ENCODE peak calls at places on chromosome 3, in eight cellular contexts. N is SK-N-SH, C is spleen, M is left lung, Q is tibial artery, O is esophagus muscularis mucosa, K is tibial nerve, X is adrenal gland. Y is an unnamed sample. For H3K4me1, the result is how much of the 10 kb centered on the place peaks cover.

GRCh38 chr3:15331606-15332404 is 581 bp downstream of the SH3BP5 start:
- DNase-seq in K (peak), X (peak), C (peak), N (peak), Q (peak), M (peak), O (no peak), Y (no peak)

GRCh38 chr3:4822568-4822967 is 156.7 kb upstream of the BHLHE40 start:
- DNase-seq in M (no peak), K (no peak), O (no peak), N (no peak), Q (no peak), X (no peak), C (no peak), Y (no peak)

GRCh38 chr3:131142580-131142979 is 115.9 kb downstream of the NEK11 start:
- DNase-seq in O (no peak), N (no peak), M (no peak), X (no peak), K (no peak), Q (no peak), C (no peak), Y (no peak)

GRCh38 chr3:54915976-54916375 is 11.9 kb downstream of the LRTM1 start:
- DNase-seq in M (no peak), Q (no peak), C (no peak), X (no peak), N (no peak), K (no peak), O (no peak), Y (no peak)

GRCh38 chr3:48399387-48400172 is 27.6 kb downstream of the FBXW12 start:
- DNase-seq in Q (no peak), O (peak), X (no peak), K (no peak), M (peak), C (no peak), N (peak), Y (no peak)

GRCh38 chr3:7682822-7683229 is 818.8 kb upstream of the LMCD1 start:
- DNase-seq in K (peak), O (no peak), C (no peak), N (no peak), Q (peak), X (peak), M (no peak), Y (no peak)

GRCh38 chr3:189304465-189305341 is 132.9 kb downstream of the TPRG1 start:
- DNase-seq in K (no peak), M (peak), X (no peak), Q (no peak), N (no peak), C (no peak), O (no peak), Y (no peak)

GRCh38 chr3:108123326-108123725 is 32.5 kb upstream of the CD47 start:
- DNase-seq in Q (no peak), N (no peak), X (no peak), O (no peak), M (no peak), C (no peak), K (no peak), Y (no peak)

GRCh38 chr3:45180051-45180450 is 33.9 kb upstream of the CDCP1 start:
- DNase-seq in N (no peak), K (no peak), Q (no peak), O (no peak), X (no peak), M (no peak), C (peak), Y (no peak)

GRCh38 chr3:190435618-190436017 is 14.1 kb downstream of the TMEM207 start:
- DNase-seq in K (no peak), Q (no peak), M (no peak), O (no peak), N (no peak), X (no peak), C (no peak), Y (no peak)

GRCh38 chr3:190433626-190434025 is 16.1 kb downstream of the TMEM207 start:
- DNase-seq in Q (no peak), N (no peak), K (no peak), C (no peak), M (no peak), X (no peak), O (no peak), Y (no peak)

GRCh38 chr3:190429681-190430080 is 20.0 kb downstream of the TMEM207 start:
- DNase-seq in N (no peak), C (no peak), M (no peak), K (no peak), Q (no peak), O (no peak), X (no peak), Y (no peak)

GRCh38 chr3:190430906-190431305 is 18.8 kb downstream of the TMEM207 start:
- DNase-seq in K (no peak), M (no peak), X (no peak), C (no peak), N (no peak), Q (no peak), O (no peak), Y (no peak)

GRCh38 chr3:190432216-190432615 is 17.5 kb downstream of the TMEM207 start:
- DNase-seq in O (no peak), N (no peak), K (no peak), C (no peak), X (no peak), Q (no peak), M (no peak), Y (no peak)
- H3K4me1 ChIP-seq in O (under half), N (under half), K (under half), C (under half), X (under half), Q (under half), M (under half), Y (under half)

DNA sequence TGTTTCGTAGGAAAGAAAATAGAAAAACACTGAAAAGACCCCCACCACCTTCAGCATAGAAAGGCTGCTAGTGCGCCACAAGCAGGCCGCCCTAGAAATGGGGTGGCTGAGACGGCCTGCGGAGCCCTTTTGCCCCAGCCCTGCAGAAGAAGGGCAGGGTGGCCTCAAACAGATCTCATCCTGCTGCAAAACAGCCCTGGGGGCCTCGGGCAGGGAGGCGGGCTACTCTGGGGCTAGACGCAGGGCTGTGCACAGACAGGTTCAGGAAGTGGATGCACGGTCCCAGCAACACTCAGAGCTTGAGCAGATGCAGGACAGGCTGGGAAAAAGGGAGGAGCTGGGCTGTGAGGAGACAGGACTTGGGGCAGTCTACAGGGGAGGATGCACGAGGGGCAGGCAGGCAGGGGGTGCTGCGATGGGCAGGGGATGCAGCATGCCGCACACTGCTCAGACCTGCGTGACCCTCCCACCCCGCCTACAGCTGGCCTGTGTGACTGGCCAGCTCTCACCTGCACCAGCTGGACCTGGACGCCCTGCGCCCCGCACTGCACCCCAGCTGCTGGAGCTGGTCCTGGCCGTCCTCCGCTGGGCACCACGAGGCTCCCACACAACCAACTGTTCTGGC is 34.3 kb downstream of the ZXDC start:
- DNase-seq in N (no peak), X (no peak), M (peak), C (peak), K (no peak), Q (no peak), O (no peak), Y (no peak)
- H3K4me3 ChIP-seq in N (no peak), X (no peak), M (no peak), C (no peak), K (no peak), Q (no peak), O (no peak), Y (no peak)

DNA sequence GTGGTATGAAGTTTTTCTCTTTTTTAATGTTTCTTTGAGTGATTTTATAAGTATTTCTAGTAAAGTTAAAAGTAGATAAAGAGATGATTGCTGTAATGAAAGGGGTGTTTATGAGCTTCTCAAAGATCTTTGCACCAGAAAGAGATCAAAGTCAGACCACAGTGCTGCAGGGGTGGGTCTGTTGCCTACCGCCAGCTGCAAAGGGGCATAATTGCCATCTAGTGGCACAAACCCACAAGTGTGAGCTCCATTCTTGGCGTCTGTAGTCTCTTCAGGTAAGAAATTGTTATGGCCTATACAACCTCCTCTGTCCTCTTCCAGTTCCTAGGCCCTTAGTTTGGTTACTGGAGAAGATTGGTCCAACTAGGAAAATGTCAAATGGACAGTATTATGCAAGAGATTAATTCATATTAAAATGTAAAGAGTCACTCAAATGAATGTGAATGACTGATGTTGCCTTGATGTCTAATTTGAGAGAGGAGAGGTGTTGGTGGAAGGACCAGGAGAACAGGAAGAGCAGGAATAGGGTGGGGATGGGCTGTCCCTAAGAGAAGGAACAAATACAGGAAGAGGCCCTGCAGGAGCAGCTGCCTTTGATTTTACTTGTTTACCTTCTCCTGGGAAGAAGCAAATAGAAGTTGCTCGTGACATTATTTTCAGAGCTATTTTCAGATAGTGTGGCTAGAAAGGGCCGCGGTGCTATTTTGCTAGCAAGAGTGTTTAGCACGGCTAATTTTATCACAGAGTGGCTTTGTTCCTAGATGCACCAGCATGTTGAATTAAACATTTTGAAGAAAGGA is 53.0 kb upstream of the GSK3B start:
- DNase-seq in C (no peak), O (no peak), Q (no peak), M (no peak), N (no peak), X (no peak), K (no peak), Y (no peak)
- TF ChIP-seq CTCF in C (no peak), O (no peak), Q (no peak), M (no peak), N (no peak), X (no peak), K (peak), Y (no peak)

DNA sequence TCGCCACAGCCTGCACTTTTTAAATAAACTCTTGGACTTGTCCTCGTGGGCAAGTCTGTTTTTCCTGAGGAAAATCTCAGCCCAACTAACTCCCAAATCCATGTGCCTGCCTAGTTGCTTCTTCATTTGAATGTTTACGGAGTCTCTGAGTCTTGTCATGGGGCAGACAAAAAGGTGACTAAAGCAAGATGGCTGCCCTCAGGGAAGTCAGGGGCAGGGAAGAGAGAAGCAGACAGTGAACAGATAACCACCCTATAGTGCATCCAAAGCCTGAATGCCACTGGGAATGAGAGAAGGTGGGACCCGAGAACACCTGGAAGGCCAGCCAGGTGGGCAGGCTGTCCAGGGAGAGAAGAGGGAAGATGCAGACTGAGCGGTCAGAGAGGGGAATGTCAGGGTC is 21.4 kb downstream of the CCDC12 start:
- DNase-seq in M (no peak), Q (no peak), X (no peak), N (no peak), C (peak), O (no peak), K (no peak), Y (no peak)
- H3K4me1 ChIP-seq in M (under half), Q (under half), X (half or more), N (half or more), C (half or more), O (half or more), K (under half), Y (under half)

GRCh38 chr3:30611613-30612421 is 5.4 kb downstream of the TGFBR2 start:
- DNase-seq in K (no peak), O (no peak), M (no peak), X (no peak), Q (no peak), N (no peak), C (no peak), Y (no peak)

GRCh38 chr3:30613135-30613825 is 6.9 kb downstream of the TGFBR2 start:
- DNase-seq in Q (no peak), M (no peak), N (no peak), O (no peak), C (no peak), K (no peak), X (peak), Y (no peak)

GRCh38 chr3:30612422-30613134 is 6.2 kb downstream of the TGFBR2 start:
- DNase-seq in K (no peak), X (no peak), O (no peak), C (no peak), N (no peak), M (no peak), Q (no peak), Y (no peak)

GRCh38 chr3:30609930-30610701 is 3.7 kb downstream of the TGFBR2 start:
- DNase-seq in X (no peak), M (no peak), O (no peak), Q (no peak), K (no peak), C (no peak), N (no peak), Y (no peak)

DNA sequence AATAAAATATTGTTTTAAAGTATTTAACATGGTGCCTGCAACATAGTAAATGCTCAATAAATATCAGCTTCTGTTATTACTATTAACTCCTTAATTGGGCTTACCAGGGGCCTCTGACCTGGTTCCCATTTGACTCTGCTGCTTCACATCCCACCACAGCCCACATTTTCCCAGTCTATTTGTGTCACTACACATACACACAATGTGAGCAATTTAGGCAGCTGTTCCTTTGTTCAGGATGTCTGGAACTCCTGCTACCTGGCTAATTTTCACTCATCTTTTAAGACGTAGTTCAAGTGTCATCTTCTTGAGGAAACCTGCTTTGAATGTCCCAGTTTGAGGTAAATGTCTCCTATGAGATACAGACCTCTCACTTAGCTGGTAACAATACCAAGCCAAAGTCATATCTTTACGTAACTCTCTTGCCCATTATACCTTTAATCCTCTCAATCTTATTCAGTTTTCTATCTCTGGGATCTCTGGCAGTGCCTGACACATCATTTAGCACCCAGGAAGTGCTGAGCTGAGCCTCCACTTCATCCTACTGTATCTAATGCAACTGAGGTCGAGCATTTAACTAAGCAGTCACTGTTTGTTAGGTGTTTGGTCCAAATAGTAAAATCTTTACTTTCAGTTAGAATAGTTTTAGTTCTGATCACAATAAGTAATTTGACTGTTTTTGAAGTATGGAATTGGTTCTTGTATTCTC is 4.5 kb downstream of the TGFBR2 start:
- DNase-seq in M (no peak), N (no peak), K (no peak), C (no peak), X (no peak), O (no peak), Q (no peak), Y (no peak)
- H3K4me3 ChIP-seq in M (no peak), N (peak), K (peak), C (peak), X (no peak), O (peak), Q (peak), Y (peak)

DNA sequence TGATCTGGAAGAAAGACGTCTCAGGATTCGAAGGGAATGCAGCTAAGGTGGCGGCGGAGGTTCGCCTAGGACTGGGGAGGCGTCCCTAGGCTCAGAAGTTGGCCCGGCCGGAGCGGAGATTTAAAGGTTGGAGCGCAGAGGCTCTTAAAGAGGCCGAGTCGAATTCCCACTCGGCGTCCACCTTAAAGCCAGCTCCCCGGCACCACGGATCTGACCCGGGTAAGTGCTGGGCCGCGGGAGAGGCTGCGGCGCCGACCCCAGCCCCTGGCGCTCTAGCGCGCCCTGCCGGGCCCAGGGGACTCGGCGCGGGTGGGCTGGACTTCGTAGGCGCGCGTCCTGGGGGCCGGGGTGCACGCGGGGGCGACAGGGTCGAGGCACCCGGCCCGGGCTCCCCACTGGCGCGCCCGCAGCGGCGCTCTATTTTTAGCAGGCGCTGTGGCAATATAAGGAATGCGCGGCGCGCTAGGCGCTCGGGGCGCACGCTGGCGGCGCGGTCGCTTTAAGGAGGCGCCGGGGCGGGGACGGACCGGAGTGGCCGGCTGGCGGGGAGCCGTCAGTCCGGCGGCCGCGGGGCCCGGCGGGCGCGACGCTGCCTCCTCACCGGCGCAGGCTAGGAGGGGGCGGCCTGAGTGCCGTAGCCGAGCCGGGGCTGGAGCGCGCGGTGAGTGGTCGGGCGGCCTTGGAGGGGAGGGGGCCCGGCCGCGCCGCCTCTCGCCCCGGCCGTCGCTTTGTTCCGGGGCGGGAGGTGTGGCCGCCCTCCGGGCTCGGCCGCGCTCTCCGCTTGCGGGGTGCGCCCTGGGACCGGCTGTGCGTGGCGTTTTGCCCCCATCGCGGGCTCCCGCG is at the start of gene MRAS:
- DNase-seq in X (peak), N (peak), M (peak), Q (peak), O (no peak), C (peak), K (peak), Y (peak)
- TF ChIP-seq CTCF in X (peak), N (peak), M (peak), Q (peak), O (peak), C (no peak), K (peak), Y (peak)

DNA sequence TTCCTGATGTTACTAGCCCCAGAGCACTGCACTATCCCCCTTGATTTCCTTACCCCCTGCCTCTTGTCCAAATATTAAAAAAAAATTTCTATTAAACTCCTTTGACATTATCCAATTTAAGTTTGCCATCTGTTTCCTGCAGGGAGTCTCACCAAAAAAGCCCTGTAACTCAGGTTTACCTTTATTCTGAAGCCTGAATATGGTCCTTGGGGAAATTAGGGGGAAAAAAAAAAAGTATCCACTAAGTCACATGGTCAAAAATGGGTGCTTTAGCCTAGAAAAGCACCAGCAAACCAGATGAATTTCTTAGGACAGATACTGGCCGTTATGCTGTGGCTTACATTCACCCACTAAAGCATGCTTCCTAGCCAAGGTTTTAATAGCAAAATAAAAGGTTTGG is 395.0 kb downstream of the LSAMP start:
- DNase-seq in K (no peak), C (no peak), N (no peak), X (no peak), O (no peak), Q (no peak), M (no peak), Y (no peak)
- H3K4me1 ChIP-seq in K (under half), C (under half), N (under half), X (under half), O (under half), Q (under half), M (under half), Y (under half)

GRCh38 chr3:143132246-143132980 is 12.8 kb downstream of the CHST2 start:
- DNase-seq in O (peak), N (no peak), Q (no peak), C (no peak), K (no peak), M (no peak), X (no peak), Y (no peak)

GRCh38 chr3:143138948-143139347 is 19.4 kb downstream of the CHST2 start:
- DNase-seq in K (no peak), X (no peak), M (no peak), O (no peak), C (no peak), N (no peak), Q (no peak), Y (no peak)

GRCh38 chr3:143137637-143138036 is 18.1 kb downstream of the CHST2 start:
- DNase-seq in X (no peak), Q (no peak), C (no peak), N (no peak), M (no peak), O (no peak), K (no peak), Y (no peak)

GRCh38 chr3:143135150-143135549 is 15.6 kb downstream of the CHST2 start:
- DNase-seq in N (peak), O (no peak), K (no peak), C (no peak), X (peak), Q (peak), M (no peak), Y (no peak)

GRCh38 chr3:143134446-143134845 is 14.9 kb downstream of the CHST2 start:
- DNase-seq in K (no peak), M (no peak), X (no peak), N (no peak), C (no peak), Q (no peak), O (no peak), Y (no peak)
- H3K4me3 ChIP-seq in K (no peak), M (no peak), X (no peak), N (no peak), C (no peak), Q (no peak), O (no peak), Y (no peak)

GRCh38 chr3:119781330-119782198 is at the start of gene NR1I2:
- DNase-seq in N (no peak), Q (no peak), K (no peak), C (no peak), O (no peak), X (no peak), M (no peak), Y (no peak)
- TF ChIP-seq CTCF in N (no peak), Q (no peak), K (no peak), C (no peak), O (no peak), X (no peak), M (no peak), Y (no peak)

GRCh38 chr3:14143826-14144225 is 19.0 kb downstream of the TMEM43 start:
- DNase-seq in N (no peak), M (no peak), X (peak), Q (peak), O (no peak), K (peak), C (no peak), Y (no peak)
- H3K4me1 ChIP-seq in N (under half), M (under half), X (under half), Q (under half), O (half or more), K (under half), C (half or more), Y (half or more)